ENCODE peak calls at places on chromosome 10, in four cellular contexts. I, R, W and B are unnamed samples.

GRCh38 chr10:118980135-118980865 is 49.2 kb upstream of the NANOS1 start:
- DNase-seq in I (no peak), R (no peak), W (no peak), B (no peak)

GRCh38 chr10:99880071-99880835 is 97.8 kb downstream of the ABCC2 start:
- DNase-seq in I (no peak), R (no peak), W (no peak), B (no peak)

GRCh38 chr10:68099736-68100135 is 9.6 kb upstream of the MYPN start:
- DNase-seq in I (no peak), R (no peak), W (no peak), B (no peak)

GRCh38 chr10:37857287-37858211 is at the start of gene ZNF248:
- DNase-seq in I (peak), R (peak), W (peak), B (peak)

GRCh38 chr10:74909665-74910064 is 83.3 kb downstream of the KAT6B start:
- DNase-seq in I (no peak), R (no peak), W (no peak), B (no peak)

GRCh38 chr10:38184477-38184876 is 90.3 kb downstream of the ZNF37A start:
- DNase-seq in I (no peak), R (no peak), W (no peak), B (no peak)

GRCh38 chr10:63437334-63437949 is 28.3 kb downstream of the JMJD1C start:
- DNase-seq in I (no peak), R (no peak), W (no peak), B (no peak)

GRCh38 chr10:6843477-6843876 is 263.4 kb upstream of the PRKCQ start:
- DNase-seq in I (no peak), R (no peak), W (no peak), B (no peak)

DNA sequence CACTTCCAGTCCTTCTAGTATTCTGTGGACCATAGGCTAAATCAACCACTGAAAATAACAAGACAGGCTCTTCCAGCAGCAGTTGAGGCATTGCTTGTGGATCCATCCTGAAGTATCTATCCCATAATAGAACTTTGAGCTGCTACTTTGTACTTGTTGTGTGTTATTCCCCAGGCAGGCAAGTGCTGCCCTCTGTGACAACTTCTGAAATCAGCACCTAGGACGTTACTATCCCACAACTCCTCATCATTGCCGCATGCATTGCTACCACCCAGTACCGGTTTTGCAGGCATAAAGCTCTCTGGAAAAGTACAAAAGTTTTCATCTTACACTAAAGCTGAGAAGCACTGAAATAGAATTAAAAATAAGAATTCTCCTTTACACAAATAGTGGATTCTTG is 145.3 kb downstream of the HTR7 start:
- DNase-seq in I (no peak), R (no peak), W (no peak), B (no peak)
- TF ChIP-seq CTCF in I (no peak), R (no peak), W (no peak), B (peak)

GRCh38 chr10:89100680-89101079 is 106.4 kb downstream of the CH25H start:
- DNase-seq in I (no peak), R (no peak), W (no peak), B (no peak)
- H3K4me3 ChIP-seq in I (no peak), R (no peak), W (no peak), B (no peak)

DNA sequence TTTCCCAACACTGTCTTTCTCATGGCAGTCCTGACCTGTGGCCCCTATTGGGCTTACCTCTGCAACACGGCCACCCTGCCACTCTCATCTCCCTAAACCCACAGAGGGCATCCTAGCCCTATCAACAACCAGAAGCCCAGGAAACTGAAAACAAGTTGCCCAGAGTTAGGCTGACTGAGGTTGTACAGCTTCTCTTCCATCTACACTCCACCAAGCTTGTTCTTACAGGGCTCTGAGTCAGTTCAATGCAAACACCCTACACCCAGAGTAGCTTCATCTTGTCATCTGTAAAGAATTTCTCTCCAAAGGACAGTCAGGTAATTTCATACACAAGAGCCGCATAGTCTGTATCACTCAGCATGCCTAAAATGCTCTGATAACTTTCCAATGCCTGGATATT is 175.4 kb downstream of the ARID5B start:
- DNase-seq in I (no peak), R (no peak), W (no peak), B (no peak)
- TF ChIP-seq CTCF in I (no peak), R (no peak), W (no peak), B (peak)

GRCh38 chr10:48574322-48574796 is 30.5 kb downstream of the ARHGAP22 start:
- DNase-seq in I (no peak), R (no peak), W (no peak), B (no peak)
- H3K4me3 ChIP-seq in I (no peak), R (no peak), W (no peak), B (no peak)

GRCh38 chr10:102540023-102540422 is 36.3 kb downstream of the SUFU start:
- DNase-seq in I (peak), R (no peak), W (no peak), B (no peak)
- TF ChIP-seq CTCF in I (peak), R (peak), W (peak), B (peak)

DNA sequence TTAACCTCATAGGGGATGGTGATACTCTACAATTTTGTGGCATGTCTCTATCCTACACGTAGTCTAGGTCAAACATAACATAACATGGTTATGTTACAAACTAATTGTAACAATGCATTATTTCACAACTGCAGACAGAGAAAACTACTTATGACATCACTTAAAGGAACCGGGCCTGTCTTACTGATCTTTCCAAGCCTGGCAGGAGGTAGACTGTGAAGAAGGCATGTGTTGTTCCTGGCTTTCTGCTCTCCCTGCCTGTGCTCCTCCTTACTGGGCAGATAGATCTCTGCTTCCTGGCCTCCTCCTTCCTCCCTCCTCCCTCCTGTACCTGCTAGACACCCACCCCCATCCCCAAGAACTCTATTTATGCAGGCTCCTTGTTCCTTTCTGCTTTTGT is 5.4 kb downstream of the CACNB2 start:
- DNase-seq in I (no peak), R (no peak), W (no peak), B (no peak)
- H3K4me3 ChIP-seq in I (no peak), R (no peak), W (no peak), B (no peak)